ENCODE peak calls at places on chromosomes 2 and 18, in five cellular contexts. C, S, M, W and A are unnamed samples.

GRCh38 chr2:188527110-188527509 is 235.4 kb downstream of the GULP1 start:
- DNase-seq in S (no peak), W (peak), C (peak), M (peak), A (no peak)

GRCh38 chr18:76363451-76364120 is 131.5 kb downstream of the ZNF516 start:
- DNase-seq in W (peak), S (peak), C (peak), M (no peak), A (no peak)

GRCh38 chr2:166519391-166519962 is 25.4 kb upstream of the SCN7A start:
- DNase-seq in M (peak), W (no peak), C (no peak), S (no peak), A (no peak)

GRCh38 chr18:58335223-58335622 is 291.2 kb downstream of the NEDD4L start:
- DNase-seq in M (peak), W (no peak), S (no peak), C (no peak), A (peak)

GRCh38 chr2:168278424-168278888 is 31.1 kb upstream of the STK39 start:
- DNase-seq in C (peak), M (peak), W (peak), S (peak), A (no peak)

GRCh38 chr2:199734651-199735050 is 116.3 kb downstream of the FTCDNL1 start:
- DNase-seq in W (no peak), S (no peak), C (no peak), M (no peak), A (no peak)

GRCh38 chr2:96325884-96326255 is 753 bp downstream of the ITPRIPL1 start:
- DNase-seq in M (no peak), S (no peak), C (no peak), W (no peak), A (no peak)

GRCh38 chr18:41695441-41695840 is 259.6 kb upstream of the PIK3C3 start:
- DNase-seq in W (peak), S (no peak), M (no peak), C (no peak), A (no peak)

GRCh38 chr2:206031162-206031784 is 54.7 kb downstream of the INO80D start:
- DNase-seq in C (peak), S (peak), W (peak), M (no peak), A (no peak)

GRCh38 chr18:3526421-3527354 is 76.7 kb downstream of the TGIF1 start:
- DNase-seq in W (peak), C (peak), M (peak), S (peak), A (peak)
- H2BK120ac ChIP-seq in W (no peak), C (no peak), M (peak), S (peak), A (no peak)

DNA sequence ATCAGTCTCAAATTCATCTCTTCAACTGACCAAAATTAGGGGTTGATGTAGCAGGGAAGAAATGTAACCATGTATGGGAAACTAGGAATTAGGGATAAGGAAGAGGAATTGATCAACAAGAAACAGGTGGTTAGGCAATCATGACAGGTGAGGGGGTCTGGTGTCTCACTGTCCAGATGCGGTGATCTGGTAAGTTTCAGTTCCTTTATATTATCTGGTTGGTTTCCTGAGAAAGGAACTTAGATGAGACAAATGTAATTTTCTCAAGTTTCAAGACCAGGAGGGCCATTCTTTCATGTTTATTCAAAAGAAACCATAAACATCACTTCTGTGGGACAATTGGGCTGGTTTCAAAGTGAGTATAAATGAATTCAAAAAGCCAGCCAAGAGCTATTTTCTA is 306.2 kb upstream of the KCNJ3 start:
- DNase-seq in M (no peak), S (no peak), W (no peak), C (no peak), A (no peak)
- H3K4me3 ChIP-seq in M (no peak), S (no peak), W (no peak), C (no peak), A (no peak)

DNA sequence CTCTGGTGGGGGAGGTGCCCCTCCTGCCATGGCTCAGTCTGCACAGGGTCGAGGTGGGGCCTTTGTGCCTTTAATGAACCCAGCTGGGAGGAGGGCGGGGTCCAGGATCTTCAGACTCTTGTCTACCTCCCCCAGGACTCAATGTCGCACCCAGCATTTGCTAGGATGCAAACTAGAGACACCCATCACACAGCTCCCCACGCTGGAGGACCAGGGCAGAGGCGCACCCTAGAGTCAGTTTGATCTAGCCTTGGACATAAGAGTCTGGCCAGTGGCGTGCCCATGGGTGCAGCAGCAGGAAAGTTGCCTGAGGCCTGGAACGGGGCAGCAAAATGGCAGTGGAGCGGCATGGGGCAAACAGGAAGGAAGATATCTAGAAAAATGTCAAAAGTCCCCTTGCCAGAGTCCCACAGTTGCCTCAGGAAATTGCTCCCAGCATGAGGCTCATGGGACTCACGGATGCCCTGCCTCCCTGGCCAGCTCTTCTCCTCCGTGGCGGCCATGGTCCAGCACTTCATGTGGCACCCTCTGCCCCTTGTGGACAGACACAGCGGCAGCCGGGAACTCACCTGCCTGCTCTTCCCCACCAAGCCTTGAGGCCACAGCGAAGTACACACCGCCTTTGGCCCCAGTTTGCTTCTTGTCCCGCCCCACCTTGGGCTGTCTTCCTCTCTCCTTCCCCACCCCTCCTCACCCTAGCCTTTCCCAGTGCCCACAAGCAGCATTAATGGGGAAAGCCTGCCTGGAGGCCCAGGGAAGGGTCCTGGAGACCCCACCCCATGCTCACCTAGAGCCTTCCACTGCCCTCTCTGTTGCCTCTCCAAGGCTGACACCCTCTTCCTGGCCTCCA is 17.7 kb downstream of the SH2D6 start:
- DNase-seq in M (peak), W (no peak), C (no peak), S (no peak), A (no peak)
- H2BK120ac ChIP-seq in M (no peak), W (peak), C (peak), S (no peak), A (no peak)

GRCh38 chr2:104891145-104891544 is 37.2 kb downstream of the POU3F3 start:
- DNase-seq in C (no peak), M (no peak), W (no peak), S (no peak), A (no peak)
- H3K4me3 ChIP-seq in C (no peak), M (no peak), W (no peak), S (no peak), A (no peak)

GRCh38 chr2:144446136-144446535 is 73.8 kb downstream of the ZEB2 start:
- DNase-seq in W (no peak), C (no peak), M (no peak), S (no peak), A (no peak)

GRCh38 chr2:144441711-144442141 is 78.2 kb downstream of the ZEB2 start:
- DNase-seq in M (no peak), C (no peak), W (no peak), S (no peak), A (no peak)

GRCh38 chr2:144443837-144444236 is 76.1 kb downstream of the ZEB2 start:
- DNase-seq in S (no peak), W (no peak), M (no peak), C (no peak), A (no peak)

GRCh38 chr2:144445196-144445595 is 74.7 kb downstream of the ZEB2 start:
- DNase-seq in C (no peak), W (no peak), S (no peak), M (peak), A (no peak)

DNA sequence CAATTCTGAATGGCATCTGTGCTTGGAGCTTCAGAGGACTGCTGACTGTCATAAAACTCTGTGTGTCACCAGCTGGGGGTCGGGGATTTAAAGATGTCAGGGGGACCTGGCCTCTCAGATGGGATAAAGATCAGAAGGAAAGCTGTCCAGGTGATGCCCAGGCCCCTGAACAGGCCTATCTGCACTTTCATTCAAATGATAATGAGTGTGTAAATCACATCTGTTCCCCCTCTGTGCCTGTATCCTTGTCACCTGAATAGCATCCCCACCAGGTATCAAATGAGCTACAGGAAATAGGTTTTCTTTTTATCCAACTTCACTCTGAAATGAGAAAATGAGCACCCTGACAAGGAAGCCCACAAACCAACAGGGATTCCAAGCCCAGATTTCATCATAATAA is 75.5 kb downstream of the ZEB2 start:
- DNase-seq in M (peak), C (no peak), W (no peak), S (no peak), A (no peak)
- H2BK120ac ChIP-seq in M (peak), C (no peak), W (no peak), S (no peak), A (no peak)

GRCh38 chr2:64807417-64807816 is 153.7 kb upstream of the SERTAD2 start:
- DNase-seq in C (peak), M (peak), S (peak), W (peak), A (no peak)
- H3K4me3 ChIP-seq in C (no peak), M (no peak), S (no peak), W (no peak), A (no peak)

DNA sequence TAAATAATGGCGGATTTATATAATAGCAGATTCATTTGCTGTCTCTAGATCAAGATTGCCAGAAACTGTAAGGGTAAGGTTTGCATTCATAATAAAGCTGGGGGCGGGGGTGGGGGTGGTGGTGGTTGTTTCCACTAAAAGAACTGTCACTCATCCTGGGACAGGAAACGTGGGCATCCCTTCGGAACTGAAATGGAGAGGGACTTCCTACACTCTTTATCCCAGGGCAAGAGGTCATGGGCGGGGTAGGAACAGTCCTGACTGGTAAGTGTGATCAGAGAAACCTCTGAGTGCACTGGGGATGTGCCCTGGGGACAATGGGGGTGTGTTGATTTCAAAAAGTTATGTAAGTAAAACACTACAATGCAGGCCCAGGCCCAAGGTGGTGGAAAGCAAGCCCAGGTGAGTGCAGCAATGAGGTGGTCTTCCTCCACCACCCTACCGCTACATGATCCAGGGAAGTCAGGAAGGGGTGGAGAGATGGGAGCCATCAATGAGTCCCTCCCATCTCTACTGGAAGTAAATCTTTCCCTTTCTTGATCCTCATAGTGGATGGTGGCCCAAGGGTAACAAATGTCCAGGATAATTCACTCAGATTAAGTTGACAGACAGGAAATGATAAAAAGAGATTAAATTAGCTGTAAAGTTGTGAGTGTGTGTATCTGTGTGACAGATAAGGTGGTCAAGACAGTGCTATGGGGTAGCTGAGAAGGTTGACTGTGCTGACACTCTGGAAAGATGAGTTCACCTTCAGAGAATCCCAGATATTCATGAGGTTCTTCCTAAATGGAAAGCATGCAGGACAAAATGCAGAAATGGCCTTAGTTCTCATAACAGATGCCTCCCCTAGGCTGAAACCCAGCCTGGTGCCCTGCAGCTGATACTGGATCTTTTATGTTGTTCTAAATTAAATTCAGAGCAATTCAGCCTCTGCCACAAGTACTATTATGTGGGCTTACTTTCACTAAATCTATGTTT is 171.7 kb upstream of the SERPINE2 start:
- DNase-seq in S (peak), C (no peak), M (peak), W (no peak), A (no peak)
- H2BK120ac ChIP-seq in S (peak), C (no peak), M (peak), W (no peak), A (no peak)

GRCh38 chr2:11738589-11739436 is 7.6 kb upstream of the LPIN1 start:
- DNase-seq in W (peak), S (peak), C (peak), M (peak), A (no peak)
- H3K4me3 ChIP-seq in W (no peak), S (no peak), C (no peak), M (no peak), A (no peak)